ENCODE peak calls at places on chromosomes 12 and 14, in nine cellular contexts. One of them, this sample, is unnamed.

GRCh38 chr12:32400114-32400672 is 835 bp downstream of the FGD4 start:
- DNase-seq in GM13976: peak
- DNase-seq in WTC11: peak
- DNase-seq in stomach: peak
- DNase-seq in RWPE1: peak
- DNase-seq in OCI-LY7: no peak
- DNase-seq in right atrium auricular region: no peak
- DNase-seq in GM13977: no peak
- DNase-seq in body of pancreas: peak
- DNase-seq in this sample: no peak

GRCh38 chr14:98926151-98926550 is 345.8 kb downstream of the BCL11B start:
- DNase-seq in GM13976: no peak
- DNase-seq in OCI-LY7: peak
- DNase-seq in stomach: no peak
- DNase-seq in GM13977: no peak
- DNase-seq in RWPE1: no peak
- DNase-seq in body of pancreas: no peak
- DNase-seq in right atrium auricular region: no peak
- DNase-seq in WTC11: no peak
- DNase-seq in this sample: no peak

GRCh38 chr14:25042362-25043299 is 7.3 kb downstream of the STXBP6 start:
- DNase-seq in RWPE1: no peak
- DNase-seq in body of pancreas: no peak
- DNase-seq in right atrium auricular region: no peak
- DNase-seq in stomach: no peak
- DNase-seq in GM13977: no peak
- DNase-seq in WTC11: peak
- DNase-seq in OCI-LY7: no peak
- DNase-seq in GM13976: no peak
- DNase-seq in this sample: no peak

GRCh38 chr12:23954332-23954731 is 4.9 kb upstream of the SOX5 start:
- DNase-seq in right atrium auricular region: no peak
- DNase-seq in body of pancreas: no peak
- DNase-seq in RWPE1: no peak
- DNase-seq in GM13976: no peak
- DNase-seq in WTC11: no peak
- DNase-seq in stomach: no peak
- DNase-seq in OCI-LY7: no peak
- DNase-seq in GM13977: no peak
- DNase-seq in this sample: no peak

GRCh38 chr12:7072024-7072423 is 11.5 kb downstream of the C1S start:
- DNase-seq in OCI-LY7: no peak
- DNase-seq in stomach: no peak
- DNase-seq in body of pancreas: no peak
- DNase-seq in GM13976: no peak
- DNase-seq in RWPE1: no peak
- DNase-seq in right atrium auricular region: peak
- DNase-seq in GM13977: no peak
- DNase-seq in WTC11: no peak
- DNase-seq in this sample: no peak

GRCh38 chr14:32004300-32004699 is 72.8 kb upstream of the ARHGAP5 start:
- DNase-seq in RWPE1: no peak
- DNase-seq in WTC11: no peak
- DNase-seq in stomach: no peak
- DNase-seq in body of pancreas: no peak
- DNase-seq in GM13976: no peak
- DNase-seq in GM13977: no peak
- DNase-seq in right atrium auricular region: no peak
- DNase-seq in OCI-LY7: no peak
- DNase-seq in this sample: no peak

GRCh38 chr14:60632257-60632656 is 17.0 kb downstream of the SIX1 start:
- DNase-seq in WTC11: no peak
- DNase-seq in right atrium auricular region: no peak
- DNase-seq in body of pancreas: no peak
- DNase-seq in RWPE1: no peak
- DNase-seq in stomach: no peak
- DNase-seq in GM13976: no peak
- DNase-seq in GM13977: no peak
- DNase-seq in OCI-LY7: no peak
- DNase-seq in this sample: no peak

GRCh38 chr12:123351349-123351748 is 13.3 kb downstream of the SBNO1 start:
- DNase-seq in WTC11: no peak
- DNase-seq in right atrium auricular region: no peak
- DNase-seq in GM13977: no peak
- DNase-seq in body of pancreas: no peak
- DNase-seq in RWPE1: no peak
- DNase-seq in GM13976: no peak
- DNase-seq in OCI-LY7: no peak
- DNase-seq in stomach: no peak
- DNase-seq in this sample: no peak

GRCh38 chr12:87136330-87136976 is 880.3 kb upstream of the MGAT4C start:
- DNase-seq in RWPE1: no peak
- DNase-seq in WTC11: no peak
- DNase-seq in GM13976: no peak
- DNase-seq in stomach: no peak
- DNase-seq in OCI-LY7: no peak
- DNase-seq in GM13977: no peak
- DNase-seq in right atrium auricular region: no peak
- DNase-seq in body of pancreas: no peak
- DNase-seq in this sample: no peak

GRCh38 chr14:71050227-71050823 is 143.1 kb downstream of the PCNX1 start:
- DNase-seq in right atrium auricular region: no peak
- DNase-seq in RWPE1: peak
- DNase-seq in body of pancreas: no peak
- DNase-seq in GM13976: no peak
- DNase-seq in GM13977: peak
- DNase-seq in WTC11: no peak
- DNase-seq in OCI-LY7: peak
- DNase-seq in stomach: no peak
- DNase-seq in this sample: no peak

GRCh38 chr12:2891240-2892053 is 756 bp downstream of the TULP3 start:
- DNase-seq in OCI-LY7: peak
- DNase-seq in GM13977: no peak
- DNase-seq in right atrium auricular region: peak
- DNase-seq in GM13976: no peak
- DNase-seq in stomach: peak
- DNase-seq in WTC11: peak
- DNase-seq in RWPE1: peak
- DNase-seq in body of pancreas: peak
- DNase-seq in this sample: no peak

GRCh38 chr14:96627386-96627785 is 125.2 kb downstream of the PAPOLA start:
- DNase-seq in GM13976: no peak
- DNase-seq in right atrium auricular region: no peak
- DNase-seq in body of pancreas: no peak
- DNase-seq in stomach: no peak
- DNase-seq in GM13977: no peak
- DNase-seq in RWPE1: no peak
- DNase-seq in OCI-LY7: no peak
- DNase-seq in WTC11: no peak
- DNase-seq in this sample: no peak

GRCh38 chr14:78790262-78790661 is 620.1 kb downstream of the NRXN3 start:
- DNase-seq in WTC11: no peak
- DNase-seq in right atrium auricular region: no peak
- DNase-seq in GM13976: no peak
- DNase-seq in RWPE1: no peak
- DNase-seq in GM13977: no peak
- DNase-seq in stomach: no peak
- DNase-seq in body of pancreas: no peak
- DNase-seq in OCI-LY7: no peak
- DNase-seq in this sample: no peak

GRCh38 chr14:56846970-56847928 is 37.0 kb upstream of the OTX2 start:
- DNase-seq in OCI-LY7: no peak
- DNase-seq in RWPE1: no peak
- DNase-seq in GM13977: no peak
- DNase-seq in stomach: no peak
- DNase-seq in WTC11: peak
- DNase-seq in body of pancreas: no peak
- DNase-seq in GM13976: no peak
- DNase-seq in right atrium auricular region: no peak
- DNase-seq in this sample: no peak

GRCh38 chr14:22485178-22485577 is 103.8 kb downstream of the DAD1 start:
- DNase-seq in GM13977: no peak
- DNase-seq in GM13976: no peak
- DNase-seq in RWPE1: no peak
- DNase-seq in right atrium auricular region: no peak
- DNase-seq in body of pancreas: no peak
- DNase-seq in WTC11: no peak
- DNase-seq in OCI-LY7: no peak
- DNase-seq in stomach: no peak
- DNase-seq in this sample: no peak

GRCh38 chr12:59660921-59661597 is 65.2 kb downstream of the SLC16A7 start:
- DNase-seq in WTC11: no peak
- DNase-seq in body of pancreas: no peak
- DNase-seq in stomach: no peak
- DNase-seq in RWPE1: no peak
- DNase-seq in GM13976: no peak
- DNase-seq in right atrium auricular region: no peak
- DNase-seq in OCI-LY7: no peak
- DNase-seq in GM13977: no peak
- DNase-seq in this sample: no peak

GRCh38 chr14:105090493-105091334 is 25.5 kb upstream of the GPR132 start:
- DNase-seq in GM13977: peak
- DNase-seq in GM13976: peak
- DNase-seq in WTC11: peak
- DNase-seq in right atrium auricular region: peak
- DNase-seq in OCI-LY7: peak
- DNase-seq in stomach: peak
- DNase-seq in body of pancreas: peak
- DNase-seq in RWPE1: peak
- DNase-seq in this sample: peak

GRCh38 chr12:108127654-108128053 is 1.4 kb upstream of the WSCD2 start:
- DNase-seq in body of pancreas: no peak
- DNase-seq in OCI-LY7: no peak
- DNase-seq in WTC11: no peak
- DNase-seq in stomach: no peak
- DNase-seq in GM13977: no peak
- DNase-seq in right atrium auricular region: no peak
- DNase-seq in GM13976: no peak
- DNase-seq in RWPE1: no peak
- DNase-seq in this sample: no peak

GRCh38 chr12:49094104-49094948 is at the start of gene DHH:
- DNase-seq in OCI-LY7: no peak
- DNase-seq in right atrium auricular region: no peak
- DNase-seq in RWPE1: no peak
- DNase-seq in WTC11: peak
- DNase-seq in stomach: no peak
- DNase-seq in GM13976: peak
- DNase-seq in GM13977: no peak
- DNase-seq in body of pancreas: no peak
- DNase-seq in this sample: no peak

GRCh38 chr14:106508216-106508615 is 981.8 kb downstream of the TMEM121 start:
- DNase-seq in body of pancreas: no peak
- DNase-seq in RWPE1: no peak
- DNase-seq in right atrium auricular region: no peak
- DNase-seq in GM13977: no peak
- DNase-seq in WTC11: no peak
- DNase-seq in stomach: no peak
- DNase-seq in OCI-LY7: no peak
- DNase-seq in GM13976: no peak
- DNase-seq in this sample: no peak
- TF ChIP-seq CTCF in body of pancreas: no peak
- TF ChIP-seq CTCF in RWPE1: no peak
- TF ChIP-seq CTCF in right atrium auricular region: no peak
- TF ChIP-seq CTCF in GM13977: no peak
- TF ChIP-seq CTCF in WTC11: no peak
- TF ChIP-seq CTCF in stomach: no peak
- TF ChIP-seq CTCF in OCI-LY7: no peak
- TF ChIP-seq CTCF in GM13976: no peak
- TF ChIP-seq CTCF in this sample: peak

GRCh38 chr14:26531894-26532293 is 65.9 kb downstream of the NOVA1 start:
- DNase-seq in GM13977: no peak
- DNase-seq in stomach: no peak
- DNase-seq in GM13976: no peak
- DNase-seq in body of pancreas: no peak
- DNase-seq in RWPE1: peak
- DNase-seq in right atrium auricular region: no peak
- DNase-seq in WTC11: no peak
- DNase-seq in OCI-LY7: no peak
- DNase-seq in this sample: no peak
- TF ChIP-seq CTCF in GM13977: no peak
- TF ChIP-seq CTCF in stomach: no peak
- TF ChIP-seq CTCF in GM13976: no peak
- TF ChIP-seq CTCF in body of pancreas: no peak
- TF ChIP-seq CTCF in RWPE1: no peak
- TF ChIP-seq CTCF in right atrium auricular region: no peak
- TF ChIP-seq CTCF in WTC11: no peak
- TF ChIP-seq CTCF in OCI-LY7: no peak
- TF ChIP-seq CTCF in this sample: no peak

GRCh38 chr14:59483819-59484610 is at the start of the genes JKAMP and L3HYPDH:
- DNase-seq in GM13976: peak
- DNase-seq in RWPE1: peak
- DNase-seq in right atrium auricular region: peak
- DNase-seq in body of pancreas: peak
- DNase-seq in OCI-LY7: peak
- DNase-seq in GM13977: peak
- DNase-seq in stomach: peak
- DNase-seq in WTC11: peak
- DNase-seq in this sample: peak
- TF ChIP-seq CTCF in GM13976: peak
- TF ChIP-seq CTCF in RWPE1: peak
- TF ChIP-seq CTCF in right atrium auricular region: peak
- TF ChIP-seq CTCF in body of pancreas: peak
- TF ChIP-seq CTCF in OCI-LY7: peak
- TF ChIP-seq CTCF in GM13977: peak
- TF ChIP-seq CTCF in stomach: peak
- TF ChIP-seq CTCF in WTC11: no peak
- TF ChIP-seq CTCF in this sample: peak

GRCh38 chr12:50282581-50283229 is 615 bp downstream of the LIMA1 start:
- DNase-seq in right atrium auricular region: no peak
- DNase-seq in GM13976: no peak
- DNase-seq in GM13977: no peak
- DNase-seq in WTC11: no peak
- DNase-seq in OCI-LY7: no peak
- DNase-seq in stomach: no peak
- DNase-seq in RWPE1: peak
- DNase-seq in body of pancreas: peak
- DNase-seq in this sample: no peak

GRCh38 chr12:50287271-50287670 is 4.0 kb upstream of the LIMA1 start:
- DNase-seq in OCI-LY7: no peak
- DNase-seq in RWPE1: no peak
- DNase-seq in right atrium auricular region: no peak
- DNase-seq in GM13976: no peak
- DNase-seq in GM13977: no peak
- DNase-seq in WTC11: no peak
- DNase-seq in stomach: no peak
- DNase-seq in body of pancreas: no peak
- DNase-seq in this sample: no peak

GRCh38 chr12:50283924-50284236 is 560 bp upstream of the LIMA1 start:
- DNase-seq in stomach: no peak
- DNase-seq in body of pancreas: peak
- DNase-seq in RWPE1: no peak
- DNase-seq in GM13976: peak
- DNase-seq in right atrium auricular region: no peak
- DNase-seq in GM13977: no peak
- DNase-seq in OCI-LY7: no peak
- DNase-seq in WTC11: no peak
- DNase-seq in this sample: no peak

GRCh38 chr12:50285253-50285652 is 1.9 kb upstream of the LIMA1 start:
- DNase-seq in stomach: no peak
- DNase-seq in OCI-LY7: no peak
- DNase-seq in body of pancreas: no peak
- DNase-seq in RWPE1: no peak
- DNase-seq in right atrium auricular region: no peak
- DNase-seq in GM13977: no peak
- DNase-seq in GM13976: no peak
- DNase-seq in WTC11: no peak
- DNase-seq in this sample: no peak

GRCh38 chr12:50283230-50283923 is at the start of gene LIMA1:
- DNase-seq in stomach: peak
- DNase-seq in right atrium auricular region: peak
- DNase-seq in OCI-LY7: peak
- DNase-seq in body of pancreas: peak
- DNase-seq in GM13977: peak
- DNase-seq in RWPE1: peak
- DNase-seq in WTC11: peak
- DNase-seq in GM13976: peak
- DNase-seq in this sample: peak
- TF ChIP-seq CTCF in stomach: peak
- TF ChIP-seq CTCF in right atrium auricular region: peak
- TF ChIP-seq CTCF in OCI-LY7: no peak
- TF ChIP-seq CTCF in body of pancreas: peak
- TF ChIP-seq CTCF in GM13977: peak
- TF ChIP-seq CTCF in RWPE1: peak
- TF ChIP-seq CTCF in WTC11: no peak
- TF ChIP-seq CTCF in GM13976: peak
- TF ChIP-seq CTCF in this sample: no peak